ENCODE peak calls at places on chromosomes 7 and 10, in nine cellular contexts. Q is dorsolateral prefrontal cortex, W is prostate gland, G is psoas muscle, M is spleen, S is Panc1, T is PC-9, Z is A549, D is ovary. A is an unnamed sample.

GRCh38 chr7:16167531-16167930 is 253.8 kb downstream of the CRPPA start:
- DNase-seq in Q (no peak), W (no peak), G (no peak), M (no peak), S (no peak), T (no peak), Z (no peak), D (no peak), A (no peak)

GRCh38 chr10:67607472-67607871 is 88.5 kb downstream of the CTNNA3 start:
- DNase-seq in Q (no peak), W (no peak), G (no peak), M (no peak), S (peak), T (no peak), Z (no peak), D (no peak), A (no peak)

GRCh38 chr10:109920011-109920410 is 3.3 kb downstream of the XPNPEP1 start:
- DNase-seq in Q (no peak), W (no peak), G (no peak), M (no peak), S (no peak), T (no peak), Z (no peak), D (no peak), A (no peak)

GRCh38 chr10:52644678-52645434 is 127.7 kb downstream of the MBL2 start:
- DNase-seq in Q (no peak), W (peak), G (no peak), M (no peak), S (peak), T (no peak), Z (peak), D (no peak), A (no peak)

GRCh38 chr10:723973-724372 is 34.5 kb upstream of the DIP2C start:
- DNase-seq in Q (no peak), W (no peak), G (no peak), M (no peak), S (no peak), T (no peak), Z (no peak), D (no peak), A (no peak)

GRCh38 chr7:51189777-51190176 is 126.8 kb downstream of the COBL start:
- DNase-seq in Q (no peak), W (no peak), G (no peak), M (no peak), S (no peak), T (no peak), Z (no peak), D (no peak), A (no peak)

GRCh38 chr10:96501985-96502384 is 11.7 kb downstream of the TLL2 start:
- DNase-seq in Q (no peak), W (no peak), G (no peak), M (no peak), S (no peak), T (peak), Z (no peak), D (no peak), A (no peak)

GRCh38 chr7:135197906-135198655 is 13.2 kb downstream of the WDR91 start:
- DNase-seq in Q (no peak), W (no peak), G (no peak), M (no peak), S (no peak), T (peak), Z (no peak), D (no peak), A (no peak)

GRCh38 chr10:12707461-12708185 is 293.9 kb downstream of the CCDC3 start:
- DNase-seq in Q (no peak), W (no peak), G (no peak), M (no peak), S (no peak), T (peak), Z (peak), D (peak), A (no peak)

GRCh38 chr10:114881462-114881861 is 56.5 kb upstream of the TRUB1 start:
- DNase-seq in Q (no peak), W (no peak), G (no peak), M (no peak), S (no peak), T (no peak), Z (no peak), D (no peak), A (no peak)
- H3K4me3 ChIP-seq in Q (no peak), W (no peak), G (no peak), M (no peak), S (no peak), T (no peak), Z (no peak), D (no peak), A (no peak)

DNA sequence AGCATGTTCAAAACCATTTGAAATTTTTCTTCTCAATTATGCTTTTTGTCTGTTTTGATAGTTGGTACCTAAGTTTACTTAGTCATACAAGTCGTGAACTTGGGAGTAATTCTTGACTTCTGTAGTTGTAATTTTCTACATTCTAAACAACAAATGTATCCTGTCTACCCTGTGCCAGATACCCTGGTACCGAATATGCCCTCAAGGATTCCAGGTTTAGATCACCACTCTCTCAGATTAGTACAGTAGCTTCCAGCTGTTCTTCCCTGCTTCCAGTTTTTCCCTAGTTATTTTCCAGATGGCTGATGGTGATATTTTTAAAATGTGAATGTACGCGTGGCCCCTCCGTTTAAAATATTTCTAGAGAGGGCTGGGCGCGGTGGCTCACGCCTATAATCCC is 6.5 kb downstream of the STAM start:
- DNase-seq in Q (no peak), W (no peak), G (no peak), M (no peak), S (no peak), T (no peak), Z (no peak), D (no peak), A (no peak)
- H3K27ac ChIP-seq in Q (no peak), W (no peak), G (peak), M (no peak), S (no peak), T (no peak), Z (no peak), D (no peak), A (peak)

DNA sequence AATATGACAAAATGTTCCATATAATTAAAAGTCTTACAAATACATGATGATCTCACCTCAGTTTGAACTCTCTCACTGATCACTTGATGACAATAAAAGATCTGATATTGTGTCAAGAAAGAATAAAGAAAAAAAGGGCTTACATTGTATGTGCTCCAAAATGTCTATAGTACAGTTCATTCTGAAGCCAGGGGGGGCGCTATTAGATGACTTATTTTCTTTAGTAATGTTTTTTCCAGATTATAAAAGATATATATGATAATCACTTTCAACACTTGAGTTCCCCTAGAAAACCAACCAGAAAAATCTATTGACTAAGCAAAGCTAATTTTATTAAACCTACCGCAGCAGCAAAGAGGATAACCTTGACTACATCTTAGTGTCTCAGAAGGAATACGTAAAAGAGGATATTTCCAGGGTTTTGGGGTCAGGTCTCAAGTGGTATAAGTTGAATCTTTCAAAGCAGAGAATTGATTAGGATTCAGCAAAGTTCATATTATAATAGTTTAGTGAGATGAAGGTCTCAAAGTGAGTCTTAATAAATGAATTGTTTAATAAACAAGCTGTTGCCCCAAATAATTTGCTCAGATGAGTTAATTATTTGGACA is 55.8 kb downstream of the PTN start:
- DNase-seq in Q (no peak), W (no peak), G (no peak), M (no peak), S (no peak), T (no peak), Z (no peak), D (no peak), A (no peak)
- TF ChIP-seq CTCF in Q (peak), W (no peak), G (no peak), M (no peak), S (peak), T (peak), Z (no peak), D (no peak), A (no peak)

GRCh38 chr10:122373713-122374112 is 795 bp upstream of the PLEKHA1 start:
- DNase-seq in Q (no peak), W (peak), G (no peak), M (no peak), S (no peak), T (no peak), Z (peak), D (peak), A (no peak)
- H3K4me3 ChIP-seq in Q (peak), W (peak), G (peak), M (peak), S (peak), T (peak), Z (peak), D (peak), A (peak)

GRCh38 chr10:78298835-78299234 is 265.2 kb downstream of the RPS24 start:
- DNase-seq in Q (no peak), W (no peak), G (no peak), M (peak), S (no peak), T (no peak), Z (no peak), D (no peak), A (no peak)

GRCh38 chr10:78300526-78300925 is 266.9 kb downstream of the RPS24 start:
- DNase-seq in Q (no peak), W (no peak), G (no peak), M (peak), S (no peak), T (no peak), Z (no peak), D (no peak), A (no peak)

GRCh38 chr10:78296794-78297193 is 263.1 kb downstream of the RPS24 start:
- DNase-seq in Q (no peak), W (no peak), G (no peak), M (no peak), S (no peak), T (no peak), Z (no peak), D (no peak), A (no peak)

GRCh38 chr10:78299861-78300453 is 266.3 kb downstream of the RPS24 start:
- DNase-seq in Q (no peak), W (no peak), G (no peak), M (peak), S (no peak), T (no peak), Z (no peak), D (no peak), A (no peak)

GRCh38 chr10:78297997-78298396 is 264.3 kb downstream of the RPS24 start:
- DNase-seq in Q (no peak), W (no peak), G (no peak), M (no peak), S (no peak), T (no peak), Z (no peak), D (no peak), A (no peak)
- H3K27ac ChIP-seq in Q (no peak), W (no peak), G (no peak), M (no peak), S (no peak), T (no peak), Z (no peak), D (no peak), A (no peak)

A was measured in thoracic aorta.